ENCODE peak calls at places on chromosome 2, in four cellular contexts. One of them, this sample, is unnamed.
A peak's percentile ranks its signal among the peaks of the same experiment; 100 is the strongest.

GRCh38 chr2:237491515-237492118 is 4.6 kb downstream of the MLPH start:
- DNase-seq in K562: no peak
- DNase-seq in GM12878: no peak
- DNase-seq in IMR-90: no peak
- DNase-seq in this sample: no peak

GRCh38 chr2:33320573-33320972 is 155.9 kb upstream of the RASGRP3 start:
- DNase-seq in IMR-90: no peak
- DNase-seq in GM12878: no peak
- DNase-seq in K562: no peak
- DNase-seq in this sample: peak; percentile 39

GRCh38 chr2:11998218-11998617 is 251.8 kb downstream of the LPIN1 start:
- DNase-seq in K562: no peak
- DNase-seq in GM12878: peak; percentile 60
- DNase-seq in IMR-90: peak; percentile 61
- DNase-seq in this sample: peak; percentile 43

GRCh38 chr2:174335605-174336402 is 1.1 kb downstream of the SP9 start:
- DNase-seq in IMR-90: no peak
- DNase-seq in GM12878: no peak
- DNase-seq in K562: peak; percentile 46
- DNase-seq in this sample: peak; percentile 23

GRCh38 chr2:69335291-69335690 is 51.7 kb downstream of the GFPT1 start:
- DNase-seq in IMR-90: peak; percentile 30
- DNase-seq in K562: no peak
- DNase-seq in GM12878: no peak
- DNase-seq in this sample: no peak

GRCh38 chr2:128494640-128495321 is 176.1 kb upstream of the HS6ST1 start:
- DNase-seq in GM12878: no peak
- DNase-seq in K562: no peak
- DNase-seq in IMR-90: no peak
- DNase-seq in this sample: peak; percentile 3

GRCh38 chr2:10407432-10407831 is 40.7 kb downstream of the ODC1 start:
- DNase-seq in GM12878: no peak
- DNase-seq in K562: no peak
- DNase-seq in IMR-90: no peak
- DNase-seq in this sample: no peak

GRCh38 chr2:217279571-217279970 is 419.7 kb upstream of the TNP1 start:
- DNase-seq in GM12878: no peak
- DNase-seq in IMR-90: peak; percentile 96
- DNase-seq in K562: no peak
- DNase-seq in this sample: peak; percentile 49

GRCh38 chr2:1856922-1857321 is 112.6 kb upstream of the PXDN start:
- DNase-seq in IMR-90: peak; percentile 28
- DNase-seq in GM12878: no peak
- DNase-seq in K562: peak; percentile 28
- DNase-seq in this sample: no peak

GRCh38 chr2:83971547-83971946 is 487.5 kb downstream of the SUCLG1 start:
- DNase-seq in GM12878: no peak
- DNase-seq in IMR-90: no peak
- DNase-seq in K562: peak; percentile 81
- DNase-seq in this sample: no peak

GRCh38 chr2:48148841-48149240 is 242.5 kb upstream of the FBXO11 start:
- DNase-seq in K562: peak; percentile 81
- DNase-seq in GM12878: no peak
- DNase-seq in IMR-90: no peak
- DNase-seq in this sample: no peak

GRCh38 chr2:85602476-85603234 is at the start of gene TMEM150A:
- DNase-seq in K562: peak; percentile 89
- DNase-seq in IMR-90: peak; percentile 80
- DNase-seq in GM12878: peak; percentile 34
- DNase-seq in this sample: peak; percentile 88

GRCh38 chr2:21317131-21317530 is 193.4 kb downstream of the TDRD15 start:
- DNase-seq in K562: peak; percentile 68
- DNase-seq in IMR-90: peak; percentile 8
- DNase-seq in GM12878: no peak
- DNase-seq in this sample: peak; percentile 3

GRCh38 chr2:20633001-20633400 is 17.9 kb downstream of the HS1BP3 start:
- DNase-seq in IMR-90: no peak
- DNase-seq in GM12878: no peak
- DNase-seq in K562: no peak
- DNase-seq in this sample: no peak

GRCh38 chr2:228768818-228769217 is 502.3 kb downstream of the PID1 start:
- DNase-seq in K562: no peak
- DNase-seq in GM12878: no peak
- DNase-seq in IMR-90: peak; percentile 64
- DNase-seq in this sample: no peak

GRCh38 chr2:139099721-139100120 is 319.5 kb upstream of the NXPH2 start:
- DNase-seq in K562: no peak
- DNase-seq in GM12878: no peak
- DNase-seq in IMR-90: no peak
- DNase-seq in this sample: no peak

GRCh38 chr2:106996136-106996769 is 110.3 kb upstream of the ST6GAL2 start:
- DNase-seq in IMR-90: no peak
- DNase-seq in GM12878: no peak
- DNase-seq in K562: no peak
- DNase-seq in this sample: no peak

GRCh38 chr2:129070663-129071062 is 752.0 kb upstream of the HS6ST1 start:
- DNase-seq in K562: no peak
- DNase-seq in IMR-90: no peak
- DNase-seq in GM12878: no peak
- DNase-seq in this sample: no peak

GRCh38 chr2:115560671-115561070 is 1118.2 kb downstream of the DPP10 start:
- DNase-seq in K562: no peak
- DNase-seq in IMR-90: no peak
- DNase-seq in GM12878: no peak
- DNase-seq in this sample: no peak

GRCh38 chr2:212027681-212028628 is 510.6 kb downstream of the ERBB4 start:
- DNase-seq in K562: no peak
- DNase-seq in GM12878: no peak
- DNase-seq in IMR-90: peak; percentile 52
- DNase-seq in this sample: peak; percentile 78

GRCh38 chr2:115234175-115234574 is 791.7 kb downstream of the DPP10 start:
- DNase-seq in IMR-90: no peak
- DNase-seq in K562: no peak
- DNase-seq in GM12878: no peak
- DNase-seq in this sample: no peak

GRCh38 chr2:190270298-190270697 is 49.3 kb downstream of the HIBCH start:
- DNase-seq in K562: no peak
- DNase-seq in IMR-90: peak; percentile 79
- DNase-seq in GM12878: no peak
- DNase-seq in this sample: no peak

GRCh38 chr2:190266314-190266713 is 53.3 kb downstream of the HIBCH start:
- DNase-seq in IMR-90: no peak
- DNase-seq in GM12878: no peak
- DNase-seq in K562: no peak
- DNase-seq in this sample: no peak

GRCh38 chr2:190272457-190272842 is 47.2 kb downstream of the HIBCH start:
- DNase-seq in IMR-90: no peak
- DNase-seq in GM12878: no peak
- DNase-seq in K562: no peak
- DNase-seq in this sample: no peak

GRCh38 chr2:190271783-190272456 is 47.7 kb downstream of the HIBCH start:
- DNase-seq in IMR-90: no peak
- DNase-seq in K562: peak; percentile 62
- DNase-seq in GM12878: no peak
- DNase-seq in this sample: no peak

DNA sequence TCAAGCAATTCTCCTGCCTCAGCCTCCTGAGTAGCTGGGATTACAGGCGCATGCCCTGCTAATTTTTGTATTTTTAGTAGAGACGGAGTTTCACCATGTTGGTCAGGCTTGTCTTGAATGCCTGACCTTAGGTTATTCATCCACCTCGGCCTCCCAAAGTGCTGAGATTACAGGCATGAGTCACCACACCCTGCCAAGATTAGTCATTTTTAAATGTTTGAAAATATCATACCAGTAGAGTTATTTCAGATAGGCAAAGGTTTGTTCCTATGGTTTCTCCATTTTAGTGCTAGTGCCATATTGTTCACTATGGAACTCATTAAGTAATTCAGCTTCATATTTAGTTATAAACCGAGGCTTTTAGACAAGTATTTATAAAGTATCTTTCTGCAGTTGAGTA is 52.3 kb downstream of the HIBCH start:
- DNase-seq in GM12878: no peak
- DNase-seq in K562: no peak
- DNase-seq in IMR-90: peak; percentile 92
- DNase-seq in this sample: peak; percentile 57
- TF ChIP-seq FOS in GM12878: no peak
- TF ChIP-seq FOS in K562: peak; percentile 2
- TF ChIP-seq FOS in IMR-90: peak; percentile 96
- TF ChIP-seq FOS in this sample: peak; percentile 91

GRCh38 chr2:46098606-46099005 is 198.6 kb upstream of the EPAS1 start:
- DNase-seq in GM12878: no peak
- DNase-seq in IMR-90: peak; percentile 92
- DNase-seq in K562: no peak
- DNase-seq in this sample: peak; percentile 49
- H3K27ac ChIP-seq in GM12878: no peak overlapping the region
- H3K27ac ChIP-seq in IMR-90: peak overlapping the region; percentile 98
- H3K27ac ChIP-seq in K562: no peak overlapping the region
- H3K27ac ChIP-seq in this sample: peak overlapping the region; percentile 95

DNA sequence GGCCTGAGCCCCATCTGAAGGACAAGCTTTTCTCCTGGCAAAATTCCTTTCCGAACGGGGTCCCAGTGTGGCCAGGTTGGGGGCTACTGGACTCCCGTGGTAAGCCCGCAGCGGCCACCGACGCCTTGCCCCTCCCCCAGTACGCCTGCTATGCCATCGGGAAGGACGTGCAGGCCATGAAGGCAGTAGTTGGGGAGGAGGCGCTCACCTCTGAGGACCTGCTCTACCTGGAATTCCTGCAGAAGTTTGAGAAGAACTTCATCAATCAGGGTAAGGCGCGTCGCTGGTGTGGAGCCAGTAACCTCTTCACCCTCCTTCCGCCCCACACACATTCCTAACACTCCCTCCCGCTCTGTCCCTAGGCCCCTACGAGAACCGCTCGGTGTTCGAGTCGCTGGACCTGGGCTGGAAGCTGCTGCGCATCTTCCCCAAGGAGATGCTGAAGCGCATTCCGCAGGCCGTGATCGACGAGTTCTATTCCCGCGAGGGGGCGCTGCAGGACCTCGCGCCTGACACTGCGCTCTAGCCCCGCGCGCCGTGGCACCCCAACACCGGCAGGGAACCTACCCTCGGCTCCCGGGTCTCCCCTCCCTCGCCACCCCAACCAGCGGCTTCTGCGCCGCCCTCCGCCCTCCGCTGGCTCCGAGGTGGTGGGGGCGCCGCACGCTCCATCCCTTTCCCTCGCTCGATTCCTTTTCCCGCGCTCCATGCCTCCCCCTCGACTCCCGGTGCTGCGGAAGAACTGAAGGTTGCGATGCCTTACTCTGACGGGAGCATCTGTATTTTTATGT is 13.6 kb upstream of the ANKRD53 start:
- DNase-seq in IMR-90: peak; percentile 58
- DNase-seq in GM12878: no peak
- DNase-seq in K562: peak; percentile 71
- DNase-seq in this sample: peak; percentile 56
- TF ChIP-seq CTCF in IMR-90: peak; percentile 75
- TF ChIP-seq CTCF in GM12878: peak; percentile 75
- TF ChIP-seq CTCF in K562: peak; percentile 88
- TF ChIP-seq CTCF in this sample: peak; percentile 88

DNA sequence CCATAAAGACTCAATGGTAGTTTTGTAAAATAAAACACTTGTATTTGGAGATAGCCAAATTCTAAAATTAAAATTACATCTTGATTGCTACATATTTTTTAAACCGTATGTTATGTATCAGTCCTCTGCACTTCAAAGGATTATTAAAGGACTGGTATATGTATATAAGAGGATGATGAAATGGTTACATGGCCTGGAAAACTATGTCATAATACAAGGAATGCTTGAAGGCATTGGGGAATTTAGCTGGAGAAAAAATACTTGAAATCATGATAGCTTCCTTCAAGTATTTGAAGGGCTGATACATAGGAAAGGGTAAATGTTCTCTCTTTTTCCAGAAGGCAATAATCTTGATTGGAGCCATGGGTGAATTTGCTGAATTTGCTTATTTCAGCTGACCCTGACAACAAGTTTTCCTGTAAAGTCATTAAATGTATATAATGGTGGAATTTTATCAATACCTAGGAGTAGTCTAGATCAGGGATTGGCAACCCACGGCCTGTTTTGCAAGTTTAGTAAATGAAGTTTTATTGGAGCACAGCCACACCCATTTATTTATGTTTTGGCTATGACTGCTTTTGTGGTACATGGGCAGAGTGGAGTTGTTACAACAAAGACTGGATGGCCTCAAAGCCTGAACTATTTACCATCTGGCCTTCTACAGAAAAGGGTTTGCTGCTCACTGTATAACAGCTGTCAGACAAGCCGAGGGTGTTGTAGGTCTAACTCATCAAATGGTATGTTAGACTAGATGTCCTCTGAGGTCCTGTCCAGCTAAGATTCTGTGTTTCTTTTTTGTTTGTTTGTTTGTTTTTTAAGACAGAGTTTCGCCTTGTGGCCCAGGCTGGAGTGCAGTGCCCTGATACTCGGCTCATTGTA is 34.4 kb downstream of the ACYP2 start:
- DNase-seq in GM12878: no peak
- DNase-seq in K562: no peak
- DNase-seq in IMR-90: peak; percentile 73
- DNase-seq in this sample: no peak
- TF ChIP-seq FOS in GM12878: no peak
- TF ChIP-seq FOS in K562: no peak
- TF ChIP-seq FOS in IMR-90: no peak
- TF ChIP-seq FOS in this sample: no peak

DNA sequence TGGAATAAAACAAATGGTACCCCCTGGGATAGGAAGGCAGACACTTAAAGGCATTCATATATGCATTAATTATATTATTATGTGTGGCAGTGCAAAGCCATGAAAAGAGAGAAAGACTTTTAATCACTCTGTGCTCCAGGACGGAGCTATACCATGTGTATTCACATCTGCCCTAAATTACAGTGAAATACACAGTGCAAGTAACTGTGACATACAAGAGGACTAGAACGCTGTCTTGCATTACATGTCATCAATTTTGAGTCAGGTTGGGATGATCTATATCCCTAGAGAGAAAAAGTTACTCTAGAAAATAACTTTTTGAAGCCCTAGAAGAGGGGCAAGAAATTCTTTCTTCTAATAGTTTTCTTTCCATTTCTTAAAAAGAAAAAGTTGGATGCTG is 236.0 kb downstream of the GULP1 start:
- DNase-seq in K562: no peak
- DNase-seq in IMR-90: no peak
- DNase-seq in GM12878: no peak
- DNase-seq in this sample: no peak
- H3K27ac ChIP-seq in K562: no peak overlapping the region
- H3K27ac ChIP-seq in IMR-90: no peak overlapping the region
- H3K27ac ChIP-seq in GM12878: no peak overlapping the region
- H3K27ac ChIP-seq in this sample: no peak overlapping the region

DNA sequence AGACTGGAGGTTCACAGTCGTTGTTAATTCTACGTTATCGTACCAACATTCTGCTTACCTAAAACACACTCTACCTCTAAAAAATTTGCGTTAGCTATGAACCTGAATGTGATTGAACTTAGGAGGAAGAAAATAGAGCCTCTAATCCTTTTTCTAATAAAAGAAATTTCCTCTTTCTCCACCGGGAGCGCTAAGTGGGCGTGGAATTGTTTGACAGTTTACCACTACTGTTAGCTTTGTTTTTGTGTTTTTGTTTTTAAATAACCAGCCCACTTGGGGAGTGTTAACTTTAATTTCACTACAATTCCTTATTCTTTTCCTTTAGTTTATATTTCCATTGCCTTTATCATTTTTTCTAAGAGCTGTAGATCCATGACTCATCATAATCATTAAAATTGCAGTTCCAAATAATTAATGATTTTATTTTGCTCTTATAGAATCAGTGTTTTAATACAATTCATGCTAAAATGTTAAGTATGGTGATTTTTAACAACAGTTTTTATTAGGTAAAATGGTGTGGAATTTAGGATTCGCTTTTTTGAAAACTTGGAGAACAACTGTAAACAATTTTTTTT is 55.0 kb upstream of the ITM2C start:
- DNase-seq in GM12878: no peak
- DNase-seq in K562: no peak
- DNase-seq in IMR-90: no peak
- DNase-seq in this sample: no peak
- TF ChIP-seq CTCF in GM12878: no peak
- TF ChIP-seq CTCF in K562: peak; percentile 22
- TF ChIP-seq CTCF in IMR-90: peak; percentile 28
- TF ChIP-seq CTCF in this sample: peak; percentile 16

This sample was measured in endothelial cell of umbilical vein.